ENCODE peak calls at places on chromosomes 12 and 14, in eight cellular contexts. K, A, C, S, P, V, J and B are unnamed samples.

GRCh38 chr12:31440586-31440985 is 114.6 kb upstream of the SINHCAF start:
- DNase-seq in V (no peak), C (no peak), A (no peak), S (no peak), P (no peak), K (no peak), J (no peak), B (no peak)

GRCh38 chr14:92531151-92531873 is 17.7 kb downstream of the RIN3 start:
- DNase-seq in S (no peak), C (no peak), P (peak), V (no peak), K (no peak), A (peak), J (no peak), B (no peak)

GRCh38 chr12:56622535-56622934 is 7.6 kb downstream of the BAZ2A start:
- DNase-seq in S (no peak), C (no peak), K (no peak), V (no peak), J (no peak), P (no peak), A (no peak), B (no peak)

GRCh38 chr12:42180990-42181611 is 36.4 kb upstream of the GXYLT1 start:
- DNase-seq in K (no peak), S (peak), J (no peak), V (no peak), A (peak), P (no peak), C (peak), B (no peak)

GRCh38 chr14:53683229-53683628 is 273.4 kb downstream of the BMP4 start:
- DNase-seq in P (no peak), S (no peak), A (no peak), J (no peak), C (no peak), V (no peak), K (no peak), B (no peak)

GRCh38 chr12:69666798-69667197 is 32.3 kb downstream of the BEST3 start:
- DNase-seq in C (no peak), V (no peak), S (no peak), K (no peak), P (no peak), A (no peak), J (no peak), B (no peak)

GRCh38 chr12:77724367-77724957 is 106.2 kb upstream of the NAV3 start:
- DNase-seq in J (no peak), P (no peak), C (peak), S (peak), A (peak), V (peak), K (no peak), B (peak)

GRCh38 chr12:44703311-44703910 is 172.7 kb downstream of the NELL2 start:
- DNase-seq in V (no peak), A (no peak), S (peak), P (no peak), J (no peak), K (no peak), C (no peak), B (no peak)

GRCh38 chr14:96852823-96853422 is 55.7 kb downstream of the VRK1 start:
- DNase-seq in J (no peak), V (no peak), P (peak), C (peak), K (no peak), S (peak), A (peak), B (peak)

GRCh38 chr12:28171356-28172060 is 18.7 kb upstream of the CCDC91 start:
- DNase-seq in K (no peak), C (no peak), P (no peak), A (no peak), S (no peak), J (no peak), V (no peak), B (no peak)

GRCh38 chr12:56600753-56601152 is 29.4 kb downstream of the BAZ2A start:
- DNase-seq in S (no peak), K (no peak), P (no peak), J (no peak), C (no peak), A (no peak), V (no peak), B (no peak)

GRCh38 chr14:69827560-69827959 is 30.5 kb upstream of the SLC10A1 start:
- DNase-seq in V (no peak), J (no peak), C (no peak), P (peak), S (no peak), K (no peak), A (no peak), B (no peak)

GRCh38 chr12:6764011-6764828 is 1.9 kb upstream of the PTMS start:
- DNase-seq in S (peak), C (peak), J (peak), V (peak), P (peak), A (peak), K (peak), B (peak)

GRCh38 chr14:51056431-51056830 is 38.5 kb downstream of the TRIM9 start:
- DNase-seq in J (no peak), V (no peak), S (no peak), K (no peak), C (no peak), A (no peak), P (no peak), B (no peak)